ENCODE peak calls at places on chromosomes 11 and 22, in ten cellular contexts. I, W, C, K, Z, E, F, A, U and N are unnamed samples.

GRCh38 chr11:111604392-111605009 is 2.3 kb downstream of the SIK2 start:
- DNase-seq in I (no peak), W (no peak), C (peak), K (peak), Z (no peak), E (no peak), F (no peak), A (no peak), U (no peak), N (peak)

GRCh38 chr22:18070556-18071306 is 7.1 kb upstream of the PEX26 start:
- DNase-seq in I (no peak), W (no peak), C (no peak), K (peak), Z (no peak), E (no peak), F (no peak), A (no peak), U (no peak), N (no peak)

GRCh38 chr11:124778281-124778680 is 16.2 kb upstream of the ESAM start:
- DNase-seq in I (no peak), W (no peak), C (no peak), K (no peak), Z (no peak), E (no peak), F (no peak), A (no peak), U (no peak), N (no peak)

GRCh38 chr22:45224331-45224730 is 16.4 kb downstream of the KIAA0930 start:
- DNase-seq in I (no peak), W (no peak), C (no peak), K (no peak), Z (no peak), E (no peak), F (no peak), A (no peak), U (no peak), N (no peak)

GRCh38 chr11:70112017-70112434 is 33.9 kb downstream of the ANO1 start:
- DNase-seq in I (no peak), W (no peak), C (no peak), K (no peak), Z (no peak), E (no peak), F (no peak), A (no peak), U (no peak), N (no peak)

GRCh38 chr11:57364851-57365660 is 15.9 kb downstream of the PRG3 start:
- DNase-seq in I (no peak), W (no peak), C (no peak), K (no peak), Z (no peak), E (no peak), F (no peak), A (no peak), U (no peak), N (no peak)

GRCh38 chr11:7871056-7871455 is 60.0 kb downstream of the OR10A6 start:
- DNase-seq in I (no peak), W (no peak), C (peak), K (no peak), Z (no peak), E (no peak), F (no peak), A (no peak), U (no peak), N (no peak)

GRCh38 chr11:44619931-44620725 is 54.7 kb downstream of the CD82 start:
- DNase-seq in I (peak), W (peak), C (no peak), K (no peak), Z (no peak), E (peak), F (no peak), A (peak), U (no peak), N (no peak)

GRCh38 chr22:42294034-42294985 is 23.9 kb upstream of the TCF20 start:
- DNase-seq in I (no peak), W (peak), C (peak), K (peak), Z (peak), E (no peak), F (no peak), A (no peak), U (peak), N (peak)

GRCh38 chr11:64754919-64755662 is 4.7 kb downstream of the PYGM start:
- DNase-seq in I (no peak), W (no peak), C (no peak), K (no peak), Z (no peak), E (no peak), F (no peak), A (peak), U (no peak), N (no peak)

GRCh38 chr11:63907808-63908530 is 9.0 kb downstream of the RCOR2 start:
- DNase-seq in I (peak), W (no peak), C (no peak), K (no peak), Z (peak), E (no peak), F (no peak), A (no peak), U (no peak), N (no peak)

GRCh38 chr22:29201722-29202230 is 3.9 kb upstream of the EMID1 start:
- DNase-seq in I (no peak), W (no peak), C (no peak), K (no peak), Z (no peak), E (no peak), F (no peak), A (no peak), U (no peak), N (no peak)

GRCh38 chr22:42743501-42743991 is 22.9 kb upstream of the A4GALT start:
- DNase-seq in I (peak), W (no peak), C (no peak), K (peak), Z (peak), E (peak), F (no peak), A (peak), U (no peak), N (no peak)

GRCh38 chr11:130068986-130069683 is 559 bp upstream of the APLP2 start:
- DNase-seq in I (peak), W (peak), C (peak), K (no peak), Z (peak), E (peak), F (no peak), A (peak), U (peak), N (no peak)

GRCh38 chr11:64990222-64990918 is 6.4 kb downstream of the BATF2 start:
- DNase-seq in I (no peak), W (peak), C (no peak), K (no peak), Z (no peak), E (no peak), F (no peak), A (peak), U (no peak), N (no peak)

GRCh38 chr11:13303668-13304649 is 26.4 kb downstream of the BMAL1 start:
- DNase-seq in I (no peak), W (no peak), C (no peak), K (no peak), Z (no peak), E (no peak), F (no peak), A (no peak), U (no peak), N (no peak)

GRCh38 chr22:39360674-39361413 is 11.1 kb downstream of the SYNGR1 start:
- DNase-seq in I (no peak), W (no peak), C (no peak), K (no peak), Z (no peak), E (no peak), F (no peak), A (no peak), U (peak), N (no peak)

GRCh38 chr11:5131584-5132335 is 6.4 kb downstream of the OR52A5 start:
- DNase-seq in I (no peak), W (no peak), C (no peak), K (no peak), Z (no peak), E (no peak), F (no peak), A (no peak), U (no peak), N (peak)

GRCh38 chr22:48152154-48152775 is 1389.8 kb downstream of the TBC1D22A start:
- DNase-seq in I (no peak), W (no peak), C (no peak), K (no peak), Z (peak), E (no peak), F (no peak), A (no peak), U (no peak), N (no peak)

GRCh38 chr11:44621140-44621681 is 55.7 kb downstream of the CD82 start:
- DNase-seq in I (peak), W (peak), C (peak), K (peak), Z (peak), E (peak), F (peak), A (peak), U (peak), N (peak)

GRCh38 chr22:29524440-29525191 is 28.9 kb downstream of the THOC5 start:
- DNase-seq in I (no peak), W (no peak), C (peak), K (peak), Z (peak), E (no peak), F (no peak), A (no peak), U (no peak), N (peak)

GRCh38 chr22:50526849-50527801 is 1.7 kb upstream of the SCO2 start:
- DNase-seq in I (no peak), W (peak), C (no peak), K (peak), Z (no peak), E (peak), F (peak), A (peak), U (no peak), N (peak)

GRCh38 chr22:44488354-44488753 is 9.7 kb downstream of the RTL6 start:
- DNase-seq in I (no peak), W (no peak), C (no peak), K (no peak), Z (no peak), E (no peak), F (no peak), A (no peak), U (no peak), N (no peak)

GRCh38 chr11:71189768-71190315 is 62.5 kb downstream of the SHANK2 start:
- DNase-seq in I (no peak), W (no peak), C (no peak), K (no peak), Z (no peak), E (no peak), F (no peak), A (peak), U (no peak), N (no peak)

GRCh38 chr11:1830500-1831223 is 4.1 kb upstream of the SYT8 start:
- DNase-seq in I (no peak), W (no peak), C (no peak), K (peak), Z (no peak), E (peak), F (no peak), A (no peak), U (no peak), N (no peak)
- TF ChIP-seq POLR2A in I (no peak), W (peak), C (no peak), K (no peak), Z (no peak), E (no peak), F (no peak), A (no peak), U (no peak), N (no peak)

GRCh38 chr22:35838849-35839646 is 121.4 kb downstream of the APOL5 start:
- DNase-seq in I (peak), W (no peak), C (peak), K (peak), Z (peak), E (no peak), F (no peak), A (peak), U (no peak), N (no peak)
- TF ChIP-seq POLR2A in I (no peak), W (no peak), C (no peak), K (no peak), Z (no peak), E (no peak), F (no peak), A (no peak), U (no peak), N (no peak)

GRCh38 chr11:135023499-135023898 is 611.5 kb upstream of the B3GAT1 start:
- DNase-seq in I (no peak), W (no peak), C (no peak), K (no peak), Z (no peak), E (no peak), F (no peak), A (no peak), U (no peak), N (no peak)
- TF ChIP-seq POLR2A in I (no peak), W (no peak), C (no peak), K (no peak), Z (no peak), E (no peak), F (no peak), A (no peak), U (no peak), N (no peak)

DNA sequence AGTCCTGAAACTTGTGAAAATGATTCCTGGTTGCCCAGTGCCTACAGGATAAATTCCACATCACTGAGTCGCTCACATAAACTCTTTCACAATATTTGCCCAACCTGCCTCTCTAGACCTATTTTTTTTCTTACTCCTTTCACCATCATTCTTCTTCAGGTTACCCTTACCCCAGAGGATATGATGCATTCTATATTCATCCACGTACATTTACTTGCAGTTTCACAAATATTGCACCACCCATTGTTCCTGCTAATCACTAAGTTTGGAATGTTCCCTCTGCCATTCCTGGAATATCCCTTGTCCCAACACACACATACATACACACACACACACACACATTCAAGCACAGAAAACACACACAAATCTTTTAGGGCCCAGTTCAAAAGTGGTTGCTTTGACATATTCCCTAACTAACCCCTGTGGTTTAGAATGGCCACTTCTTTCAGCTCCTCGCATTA is 379.5 kb downstream of the ETS1 start:
- DNase-seq in I (no peak), W (no peak), C (peak), K (no peak), Z (no peak), E (no peak), F (no peak), A (no peak), U (peak), N (no peak)
- TF ChIP-seq POLR2A in I (no peak), W (no peak), C (no peak), K (no peak), Z (no peak), E (no peak), F (no peak), A (no peak), U (no peak), N (no peak)

GRCh38 chr11:47212938-47213337 is 1.8 kb upstream of the DDB2 start:
- DNase-seq in I (no peak), W (no peak), C (no peak), K (no peak), Z (no peak), E (no peak), F (no peak), A (no peak), U (no peak), N (no peak)

GRCh38 chr11:47208628-47209027 is 6.1 kb upstream of the DDB2 start:
- DNase-seq in I (no peak), W (no peak), C (no peak), K (no peak), Z (no peak), E (no peak), F (no peak), A (no peak), U (no peak), N (no peak)

GRCh38 chr11:47216141-47216798 is 1.5 kb downstream of the DDB2 start:
- DNase-seq in I (peak), W (peak), C (peak), K (peak), Z (peak), E (peak), F (no peak), A (no peak), U (peak), N (peak)

GRCh38 chr11:47215366-47215925 is 672 bp downstream of the DDB2 start:
- DNase-seq in I (no peak), W (no peak), C (no peak), K (peak), Z (no peak), E (no peak), F (no peak), A (no peak), U (no peak), N (no peak)

DNA sequence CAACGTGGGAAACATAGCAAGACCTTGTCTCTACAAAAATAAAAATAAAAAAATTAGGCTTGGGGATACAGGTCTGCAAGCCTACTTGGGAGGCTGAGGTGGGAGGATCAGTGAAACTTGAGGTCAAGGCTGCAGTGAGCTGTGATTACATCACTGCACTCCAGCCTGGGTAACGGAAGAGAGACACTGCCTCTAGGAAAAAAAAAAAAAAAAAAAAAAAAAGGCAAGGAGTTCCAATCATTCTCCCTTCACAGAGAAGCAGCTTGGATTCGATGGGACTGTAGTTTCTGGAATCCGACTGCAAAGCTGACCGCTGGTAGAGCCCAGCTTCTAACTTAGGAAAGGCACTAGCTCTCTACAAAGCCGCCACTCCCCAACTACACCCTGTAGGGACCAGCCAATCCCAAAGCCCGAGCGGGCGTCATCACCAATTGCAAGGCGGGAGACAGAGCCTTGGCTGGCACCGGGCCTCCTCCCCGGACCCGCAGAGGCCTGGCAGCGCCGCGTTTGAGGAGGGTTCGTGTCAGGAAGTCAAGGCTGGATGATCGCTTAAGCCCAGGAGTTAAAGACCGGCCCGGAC is 699 bp upstream of the DDB2 start:
- DNase-seq in I (peak), W (peak), C (peak), K (peak), Z (peak), E (peak), F (peak), A (peak), U (peak), N (peak)
- TF ChIP-seq POLR2A in I (peak), W (peak), C (no peak), K (peak), Z (no peak), E (no peak), F (no peak), A (peak), U (peak), N (no peak)